ENCODE peak calls at places on chromosomes 12 and 14, in eight cellular contexts. S is suprapubic skin; P is right atrium auricular region; H is stomach; K is tibial nerve; N is pancreas; D is CD8-positive, alpha-beta T cell; Z is mesendoderm. W is an unnamed sample. For H3K4me1, the result is how much of the 10 kb centered on the place peaks cover.

GRCh38 chr12:93297536-93297935 is 80.2 kb upstream of the NUDT4 start:
- DNase-seq in H (no peak), N (no peak), K (no peak), Z (no peak), P (no peak), D (no peak), S (no peak), W (no peak)

GRCh38 chr12:12927211-12928079 is 24.5 kb downstream of the GPRC5D start:
- DNase-seq in D (peak), P (peak), S (peak), Z (peak), H (peak), K (peak), N (peak), W (no peak)

GRCh38 chr12:63151898-63152700 is 1.1 kb upstream of the AVPR1A start:
- DNase-seq in K (no peak), Z (peak), D (no peak), P (no peak), S (no peak), N (peak), H (no peak), W (no peak)

GRCh38 chr14:61720302-61720677 is 25.0 kb downstream of the HIF1A start:
- DNase-seq in S (no peak), D (no peak), Z (no peak), H (no peak), N (no peak), K (no peak), P (no peak), W (no peak)

GRCh38 chr12:122130150-122130549 is 43.9 kb downstream of the IL31 start:
- DNase-seq in P (no peak), Z (no peak), K (no peak), H (no peak), D (no peak), S (no peak), N (no peak), W (no peak)

GRCh38 chr12:6229823-6230222 is 29.6 kb downstream of the CD9 start:
- DNase-seq in H (no peak), S (peak), D (no peak), P (peak), K (peak), N (peak), Z (no peak), W (peak)

GRCh38 chr12:130351331-130351730 is 13.6 kb downstream of the PIWIL1 start:
- DNase-seq in N (no peak), Z (no peak), P (no peak), S (no peak), H (no peak), K (no peak), D (no peak), W (no peak)

GRCh38 chr12:90959538-90960139 is 4.7 kb upstream of the CCER1 start:
- DNase-seq in S (no peak), D (no peak), K (no peak), H (no peak), P (no peak), N (no peak), Z (peak), W (no peak)

GRCh38 chr12:77577756-77578155 is 252.9 kb upstream of the NAV3 start:
- DNase-seq in S (no peak), Z (no peak), N (no peak), D (no peak), P (no peak), K (no peak), H (no peak), W (no peak)

GRCh38 chr14:69043007-69043444 is 63.9 kb upstream of the ACTN1 start:
- DNase-seq in Z (no peak), N (peak), S (no peak), K (no peak), P (no peak), D (no peak), H (peak), W (no peak)

GRCh38 chr14:89011327-89011726 is 186.9 kb downstream of the TTC8 start:
- DNase-seq in P (no peak), D (no peak), K (no peak), H (no peak), S (no peak), N (no peak), Z (no peak), W (no peak)

GRCh38 chr14:50003213-50004021 is 110.5 kb downstream of the ARF6 start:
- DNase-seq in D (peak), Z (peak), N (peak), H (peak), K (peak), P (peak), S (peak), W (no peak)
- H3K4me1 ChIP-seq in D (half or more), Z (under half), N (under half), H (half or more), K (under half), P (half or more), S (half or more), W (half or more)

GRCh38 chr14:103127356-103127755 is 4.1 kb downstream of the TNFAIP2 start:
- DNase-seq in Z (no peak), S (peak), D (no peak), K (no peak), N (peak), H (no peak), P (no peak), W (no peak)
- H3K27ac ChIP-seq in Z (no peak), S (peak), D (no peak), K (no peak), N (no peak), H (no peak), P (no peak), W (peak)

GRCh38 chr12:132327351-132328171 is 1.8 kb downstream of the GALNT9 start:
- DNase-seq in S (no peak), D (no peak), Z (peak), H (no peak), P (peak), K (no peak), N (peak), W (peak)
- H3K4me3 ChIP-seq in S (no peak), D (no peak), Z (no peak), H (no peak), P (no peak), K (no peak), N (no peak), W (no peak)

GRCh38 chr12:52149182-52149641 is 42.6 kb downstream of the KRT80 start:
- DNase-seq in D (no peak), P (no peak), S (no peak), H (no peak), Z (peak), K (no peak), N (no peak), W (no peak)

GRCh38 chr12:52147367-52147972 is 44.3 kb downstream of the KRT80 start:
- DNase-seq in H (peak), K (peak), P (peak), Z (peak), D (no peak), S (peak), N (peak), W (no peak)

GRCh38 chr12:52148541-52149181 is 43.2 kb downstream of the KRT80 start:
- DNase-seq in P (no peak), H (peak), K (no peak), Z (no peak), N (peak), S (no peak), D (no peak), W (no peak)

GRCh38 chr12:52146822-52147366 is 44.9 kb downstream of the KRT80 start:
- DNase-seq in H (no peak), P (no peak), S (no peak), K (no peak), Z (no peak), D (no peak), N (no peak), W (no peak)

DNA sequence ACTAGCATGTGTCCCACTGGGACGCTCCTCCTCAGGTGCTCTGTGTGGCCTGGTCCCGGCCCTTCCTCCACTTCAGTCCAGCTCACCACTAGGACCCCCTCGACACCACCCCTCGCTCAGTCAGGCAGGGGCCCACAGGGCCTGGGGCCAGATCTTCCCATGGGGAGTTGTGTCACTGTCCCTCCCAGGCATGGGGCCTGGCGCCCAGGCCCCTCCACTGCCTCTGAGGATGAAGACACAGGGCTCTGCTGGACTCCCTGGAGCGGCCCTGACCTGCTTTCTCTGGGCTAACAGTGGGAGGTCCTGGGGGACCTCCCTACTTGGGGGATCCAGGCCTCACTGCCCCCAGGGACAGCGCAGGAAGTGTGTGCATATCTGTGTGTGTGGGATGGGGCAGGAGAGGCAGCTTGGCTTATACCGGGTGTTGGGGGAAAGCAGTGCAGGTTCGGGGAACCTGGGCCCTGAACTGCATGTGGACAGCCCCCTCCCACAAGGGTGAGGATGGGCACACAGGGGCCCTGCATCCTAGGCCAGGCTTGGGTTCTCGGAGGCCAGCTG is 43.8 kb downstream of the KRT80 start:
- DNase-seq in N (no peak), H (no peak), Z (no peak), P (no peak), S (no peak), K (no peak), D (no peak), W (no peak)
- H3K4me1 ChIP-seq in N (under half), H (under half), Z (under half), P (half or more), S (half or more), K (under half), D (under half), W (half or more)